ENCODE peak calls at places on chromosomes 5 and 9, in six cellular contexts. E, A, L, H, P and I are unnamed samples.

GRCh38 chr9:128117613-128118471 is 9.7 kb downstream of the PTGES2 start:
- DNase-seq in H (peak), P (peak), L (peak), E (peak), A (peak), I (peak)

GRCh38 chr5:82363524-82363923 is 85.4 kb upstream of the RPS23 start:
- DNase-seq in P (no peak), H (no peak), E (no peak), A (no peak), L (no peak), I (no peak)

GRCh38 chr5:77155179-77155839 is 55.2 kb upstream of the PDE8B start:
- DNase-seq in P (no peak), H (no peak), E (no peak), A (no peak), L (no peak), I (no peak)

GRCh38 chr5:56676091-56676768 is 139.1 kb upstream of the MAP3K1 start:
- DNase-seq in P (no peak), E (no peak), L (no peak), A (no peak), H (no peak), I (no peak)

GRCh38 chr5:142945321-142945720 is 175.1 kb downstream of the ARHGAP26 start:
- DNase-seq in H (no peak), L (no peak), P (no peak), E (no peak), A (no peak), I (no peak)

GRCh38 chr9:112705773-112706427 is 12.0 kb downstream of the INIP start:
- DNase-seq in A (peak), H (peak), P (peak), L (no peak), E (no peak), I (no peak)

GRCh38 chr5:78647838-78648358 is 674 bp downstream of the LHFPL2 start:
- DNase-seq in A (peak), E (peak), H (peak), P (peak), L (no peak), I (no peak)

GRCh38 chr9:89223398-89223977 is 44.9 kb upstream of the SHC3 start:
- DNase-seq in H (no peak), L (no peak), P (no peak), E (no peak), A (peak), I (no peak)

GRCh38 chr9:123536455-123536868 is 180.5 kb downstream of the CRB2 start:
- DNase-seq in A (no peak), L (peak), P (no peak), H (no peak), E (no peak), I (no peak)

GRCh38 chr5:71719092-71719964 is at the start of gene CARTPT:
- DNase-seq in E (no peak), P (no peak), A (peak), L (no peak), H (peak), I (no peak)

DNA sequence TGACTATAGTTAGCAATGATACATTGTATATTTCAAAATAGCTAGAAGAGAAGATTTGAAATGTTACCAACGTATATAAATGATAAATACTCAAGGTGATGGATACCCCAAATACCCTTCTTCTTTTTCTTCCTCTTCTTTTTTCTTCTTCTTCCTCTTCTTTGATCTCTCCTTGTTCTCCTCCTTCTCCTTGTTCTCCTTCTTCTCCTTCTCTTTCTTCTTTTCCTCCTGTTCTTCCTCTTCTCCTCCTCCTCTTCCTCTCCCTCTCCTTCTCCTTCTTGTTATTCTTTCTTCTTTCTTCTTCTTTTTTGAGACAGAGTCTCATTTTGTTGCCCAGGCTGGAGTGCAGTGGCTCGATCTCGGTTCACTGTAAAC is 616 bp upstream of the SPEF2 start:
- DNase-seq in H (no peak), P (no peak), A (no peak), E (no peak), L (no peak), I (no peak)
- H3K4me3 ChIP-seq in H (peak), P (peak), A (peak), E (peak), L (no peak), I (no peak)

GRCh38 chr5:36060516-36060885 is 6.2 kb downstream of the UGT3A2 start:
- DNase-seq in P (no peak), L (peak), H (no peak), A (no peak), E (no peak), I (no peak)
- TF ChIP-seq CTCF in P (no peak), L (peak), H (no peak), A (no peak), E (no peak), I (peak)

DNA sequence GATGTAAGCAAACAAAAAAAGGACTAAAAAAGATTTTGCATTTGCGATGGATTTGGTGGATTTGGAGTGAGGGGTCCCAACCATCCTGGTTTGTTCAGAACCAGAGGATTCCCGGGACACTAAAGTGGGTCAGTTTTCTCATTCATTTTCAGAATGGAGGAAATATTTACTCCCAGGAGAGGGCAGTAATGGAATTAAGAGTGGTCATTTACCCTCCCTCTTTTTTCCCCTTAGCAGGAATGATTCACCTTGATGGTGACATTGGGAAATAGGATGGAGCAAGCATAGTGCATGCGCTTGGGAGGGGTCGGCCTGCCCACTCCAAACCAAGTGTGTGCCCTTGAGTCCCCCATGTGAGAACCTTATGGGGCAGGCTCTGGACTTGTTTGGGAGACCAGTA is 164.2 kb upstream of the PUM3 start:
- DNase-seq in L (no peak), E (no peak), P (no peak), A (no peak), H (no peak), I (no peak)
- H3K4me3 ChIP-seq in L (no peak), E (no peak), P (no peak), A (no peak), H (no peak), I (no peak)

GRCh38 chr5:5014836-5015235 is 125.3 kb upstream of the ADAMTS16 start:
- DNase-seq in L (no peak), A (peak), P (no peak), H (peak), E (peak), I (peak)
- TF ChIP-seq CTCF in L (no peak), A (no peak), P (no peak), H (no peak), E (no peak), I (no peak)

DNA sequence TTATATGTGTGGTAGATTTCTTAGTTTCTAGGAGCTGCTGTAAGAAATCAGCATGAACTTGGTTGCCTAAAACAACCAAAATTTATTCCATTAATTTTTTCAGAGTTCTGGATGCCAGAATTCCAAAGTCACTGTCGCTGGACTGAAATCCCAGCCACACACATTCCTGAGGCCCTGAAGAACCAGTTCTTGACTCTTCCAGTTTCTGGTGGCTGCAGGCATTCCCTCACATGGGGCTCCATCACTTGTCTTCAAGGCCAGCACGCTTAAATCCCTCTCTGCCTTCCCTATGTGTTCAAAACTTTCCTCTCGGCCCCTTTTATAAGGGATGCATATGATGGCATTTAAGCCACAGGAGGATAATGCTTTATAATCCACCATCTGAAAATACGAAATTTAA is 1237.5 kb upstream of the CDH9 start:
- DNase-seq in P (no peak), L (no peak), A (no peak), H (no peak), E (no peak), I (no peak)
- H3K4me3 ChIP-seq in P (no peak), L (no peak), A (no peak), H (no peak), E (no peak), I (no peak)

GRCh38 chr9:98232926-98233325 is 22.5 kb downstream of the TBC1D2 start:
- DNase-seq in L (no peak), H (no peak), A (no peak), E (no peak), P (no peak), I (no peak)

GRCh38 chr9:98235126-98235525 is 20.3 kb downstream of the TBC1D2 start:
- DNase-seq in E (no peak), H (no peak), A (no peak), P (no peak), L (no peak), I (no peak)

GRCh38 chr9:98236881-98237487 is 18.5 kb downstream of the TBC1D2 start:
- DNase-seq in L (no peak), E (no peak), P (no peak), H (no peak), A (no peak), I (no peak)

GRCh38 chr9:98231770-98232478 is 23.5 kb downstream of the TBC1D2 start:
- DNase-seq in P (no peak), E (no peak), A (peak), L (no peak), H (peak), I (peak)

DNA sequence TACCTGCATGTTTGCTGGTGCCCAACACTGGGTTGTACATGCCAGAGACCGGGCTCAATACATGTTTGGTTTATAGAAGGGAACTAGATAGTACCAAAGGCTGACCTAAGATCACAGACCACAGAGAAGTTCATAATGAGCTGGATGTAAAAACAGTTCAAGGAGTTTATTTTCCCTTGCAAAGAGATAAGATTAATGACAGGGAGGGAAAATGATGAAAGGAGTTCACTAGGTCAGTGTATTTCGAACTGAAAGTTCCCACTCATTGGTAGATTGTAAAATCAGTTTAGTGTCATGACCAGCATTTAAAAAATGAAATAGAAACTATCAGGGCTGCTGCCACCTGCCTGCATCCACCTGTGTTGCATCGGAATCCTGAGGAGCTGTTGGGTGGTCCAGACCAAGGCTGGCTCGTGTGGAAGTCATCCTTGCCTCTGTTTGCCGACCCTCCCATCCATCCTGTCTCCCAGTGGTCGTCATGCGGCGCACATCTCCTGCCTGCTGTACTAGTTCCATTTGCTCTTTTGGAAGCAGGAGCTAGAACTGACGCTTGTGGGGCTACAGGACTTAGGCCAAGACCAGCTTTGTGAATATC is 21.1 kb downstream of the TBC1D2 start:
- DNase-seq in A (no peak), P (no peak), H (no peak), E (no peak), L (no peak), I (no peak)
- TF ChIP-seq CTCF in A (no peak), P (no peak), H (no peak), E (no peak), L (no peak), I (peak)

GRCh38 chr5:270340-270739 is 1.1 kb upstream of the PDCD6 start:
- DNase-seq in E (no peak), P (peak), A (no peak), L (no peak), H (no peak), I (no peak)
- H3K4me3 ChIP-seq in E (no peak), P (peak), A (no peak), L (peak), H (no peak), I (no peak)

DNA sequence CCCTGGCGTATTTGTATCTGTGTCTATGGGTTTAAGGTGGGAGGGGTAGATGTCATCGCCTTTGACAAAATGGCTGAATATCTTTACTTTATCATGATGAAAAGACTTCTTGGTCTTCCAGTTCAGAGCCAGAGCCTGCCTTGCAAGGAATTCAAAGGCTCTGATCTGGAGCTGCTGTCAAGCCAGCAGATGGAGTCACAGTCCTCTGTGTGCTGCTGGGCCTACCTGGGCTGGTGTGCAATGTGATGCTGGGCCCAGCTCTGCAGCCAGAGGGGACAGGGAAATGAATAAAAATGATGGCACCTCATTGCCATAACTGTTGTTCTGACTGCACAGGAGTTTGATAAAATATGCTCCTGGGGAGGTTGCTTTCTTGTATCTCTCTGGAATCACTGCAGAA is 20.2 kb upstream of the HSPA9 start:
- DNase-seq in E (peak), H (no peak), A (no peak), P (no peak), L (no peak), I (no peak)
- TF ChIP-seq CTCF in E (peak), H (no peak), A (no peak), P (no peak), L (no peak), I (peak)

DNA sequence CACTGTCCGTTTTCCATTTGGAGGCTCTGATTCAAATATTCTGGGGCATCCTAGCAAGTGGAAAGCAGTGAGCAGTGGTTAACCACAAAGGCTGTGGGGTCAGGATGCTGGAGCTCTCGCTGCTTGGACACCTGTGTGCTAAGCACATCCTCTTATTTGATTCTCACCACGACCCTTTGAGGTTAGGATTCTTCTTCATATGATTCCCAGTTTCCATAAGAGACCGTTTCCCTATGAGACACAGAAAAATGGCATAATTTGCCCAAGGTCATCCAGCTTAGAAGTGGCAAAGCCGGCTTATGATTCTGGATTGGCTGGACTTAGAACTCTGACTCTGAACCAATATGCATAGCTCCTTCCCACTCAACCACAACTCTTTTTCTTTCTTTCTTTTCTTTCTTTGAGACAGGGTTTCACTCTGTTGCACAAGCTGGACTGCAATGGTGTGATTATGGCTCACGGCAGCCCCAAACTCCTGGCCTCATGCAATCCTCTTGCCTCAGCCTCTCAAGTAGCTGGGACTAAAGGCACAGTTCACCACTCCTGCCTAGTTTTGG is 207.7 kb downstream of the TTLL11 start:
- DNase-seq in A (no peak), E (no peak), H (peak), L (no peak), P (no peak), I (peak)
- H3K4me3 ChIP-seq in A (no peak), E (no peak), H (no peak), L (no peak), P (no peak), I (no peak)